ENCODE peak calls at places on chromosomes 2 and 18, in four cellular contexts. B is iris pigment epithelial cell; S is smooth muscle cell of the brain vasculature; T is activated CD4-positive, alpha-beta T cell treated with anti-CD3 and anti-CD28 coated beads for 4 hours. E is an unnamed sample.

GRCh38 chr2:156429211-156429610 is 7.0 kb upstream of the GPD2 start:
- DNase-seq in B (peak; percentile 59), S (no peak), T (no peak), E (no peak)

GRCh38 chr18:29361843-29362242 is 1184.9 kb upstream of the CDH2 start:
- DNase-seq in B (no peak), S (no peak), T (no peak), E (no peak)

GRCh38 chr18:31176531-31176930 is 13.9 kb upstream of the DSC1 start:
- DNase-seq in B (peak; percentile 12), S (no peak), T (no peak), E (no peak)

GRCh38 chr2:37599688-37600525 is 71.5 kb downstream of the CDC42EP3 start:
- DNase-seq in B (no peak), S (no peak), T (peak; percentile 62), E (peak; percentile 82)

GRCh38 chr2:219572237-219573001 is at the start of gene INHA:
- DNase-seq in B (no peak), S (no peak), T (no peak), E (no peak)

GRCh38 chr2:5691659-5692529 is at the start of gene SOX11:
- DNase-seq in B (peak; percentile 89), S (peak; percentile 95), T (no peak), E (no peak)

GRCh38 chr2:85787981-85788340 is 34.2 kb downstream of the ATOH8 start:
- DNase-seq in B (no peak), S (no peak), T (no peak), E (no peak)

GRCh38 chr2:239306274-239307220 is 94.3 kb downstream of the HDAC4 start:
- DNase-seq in B (no peak), S (no peak), T (no peak), E (no peak)

GRCh38 chr2:226677080-226677479 is 122.5 kb downstream of the IRS1 start:
- DNase-seq in B (no peak), S (no peak), T (no peak), E (no peak)

GRCh38 chr2:186164325-186164724 is 321.7 kb upstream of the ZC3H15 start:
- DNase-seq in B (no peak), S (no peak), T (no peak), E (no peak)

GRCh38 chr2:231330311-231330710 is 65.2 kb upstream of the B3GNT7 start:
- DNase-seq in B (no peak), S (no peak), T (no peak), E (no peak)

GRCh38 chr2:172105715-172106124 is 3.0 kb upstream of the DLX2 start:
- DNase-seq in B (no peak), S (no peak), T (no peak), E (no peak)

E was measured in activated gamma-delta T cell treated with Interleukin-2 at 50 U/mL for 16 hours.